ENCODE peak calls at places on chromosomes 1 and 21, in four cellular contexts. One of them, this sample, is unnamed.

GRCh38 chr21:15706686-15707085 is 23.1 kb upstream of the USP25 start:
- DNase-seq in GM12878: no peak
- DNase-seq in HCT116: peak; percentile 81
- DNase-seq in K562: no peak
- DNase-seq in this sample: no peak

GRCh38 chr1:236039736-236040670 is 24.9 kb downstream of the NID1 start:
- DNase-seq in GM12878: no peak
- DNase-seq in HCT116: no peak
- DNase-seq in K562: no peak
- DNase-seq in this sample: no peak

GRCh38 chr1:208170252-208170651 is 73.9 kb downstream of the PLXNA2 start:
- DNase-seq in GM12878: no peak
- DNase-seq in HCT116: no peak
- DNase-seq in K562: no peak
- DNase-seq in this sample: no peak

GRCh38 chr1:67750690-67751052 is 65.7 kb downstream of the GADD45A start:
- DNase-seq in GM12878: no peak
- DNase-seq in HCT116: no peak
- DNase-seq in K562: no peak
- DNase-seq in this sample: no peak

GRCh38 chr1:150674881-150675280 is 22.1 kb downstream of the GOLPH3L start:
- DNase-seq in GM12878: no peak
- DNase-seq in HCT116: no peak
- DNase-seq in K562: no peak
- DNase-seq in this sample: no peak

GRCh38 chr1:91596474-91596873 is 95.8 kb downstream of the CDC7 start:
- DNase-seq in GM12878: no peak
- DNase-seq in HCT116: no peak
- DNase-seq in K562: no peak
- DNase-seq in this sample: no peak

GRCh38 chr1:232435746-232436145 is 194.2 kb downstream of the SIPA1L2 start:
- DNase-seq in GM12878: no peak
- DNase-seq in HCT116: no peak
- DNase-seq in K562: no peak
- DNase-seq in this sample: no peak

GRCh38 chr1:170267317-170267716 is 121.6 kb downstream of the NTMT2 start:
- DNase-seq in GM12878: no peak
- DNase-seq in HCT116: peak; percentile 19
- DNase-seq in K562: no peak
- DNase-seq in this sample: no peak

DNA sequence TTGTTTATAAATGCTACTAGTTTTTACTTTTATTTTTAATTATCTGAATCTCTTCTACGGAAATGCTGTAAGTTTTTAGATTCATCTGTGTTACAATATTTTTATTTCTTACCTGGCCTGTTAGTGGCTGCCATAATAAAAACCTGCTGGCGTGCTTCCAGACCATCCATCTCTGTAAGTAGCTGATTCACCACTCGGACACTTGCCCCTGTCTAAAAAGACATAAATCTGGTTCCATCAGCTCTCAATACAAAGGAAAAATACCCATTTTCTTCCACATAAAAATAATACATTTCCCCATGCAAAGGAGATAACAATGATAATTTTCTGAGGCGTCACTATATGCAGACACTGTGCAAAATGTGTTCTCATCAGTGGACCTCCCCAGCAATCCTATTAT is 62.0 kb downstream of the NVL start:
- DNase-seq in GM12878: no peak
- DNase-seq in HCT116: no peak
- DNase-seq in K562: no peak
- DNase-seq in this sample: no peak
- TF ChIP-seq SIN3A in GM12878: no peak
- TF ChIP-seq SIN3A in HCT116: no peak
- TF ChIP-seq SIN3A in K562: no peak
- TF ChIP-seq SIN3A in this sample: no peak

GRCh38 chr1:248748211-248748610 is 7.3 kb downstream of the LYPD8 start:
- DNase-seq in GM12878: no peak
- DNase-seq in HCT116: no peak
- DNase-seq in K562: no peak
- DNase-seq in this sample: no peak
- H3K9me3 ChIP-seq in GM12878: no peaks in the 10 kb centered on the region
- H3K9me3 ChIP-seq in HCT116: no peaks in the 10 kb centered on the region
- H3K9me3 ChIP-seq in K562: no peaks in the 10 kb centered on the region
- H3K9me3 ChIP-seq in this sample: no peaks in the 10 kb centered on the region

GRCh38 chr1:109892476-109893368 is 17.9 kb upstream of the CSF1 start:
- DNase-seq in GM12878: no peak
- DNase-seq in HCT116: no peak
- DNase-seq in K562: no peak
- DNase-seq in this sample: no peak

GRCh38 chr1:109891930-109892329 is 18.7 kb upstream of the CSF1 start:
- DNase-seq in GM12878: no peak
- DNase-seq in HCT116: no peak
- DNase-seq in K562: no peak
- DNase-seq in this sample: no peak

GRCh38 chr1:109887890-109888289 is 22.8 kb upstream of the CSF1 start:
- DNase-seq in GM12878: no peak
- DNase-seq in HCT116: no peak
- DNase-seq in K562: no peak
- DNase-seq in this sample: no peak

GRCh38 chr1:109889094-109889493 is 21.6 kb upstream of the CSF1 start:
- DNase-seq in GM12878: no peak
- DNase-seq in HCT116: no peak
- DNase-seq in K562: peak; percentile 66
- DNase-seq in this sample: no peak

GRCh38 chr1:109890115-109890953 is 20.3 kb upstream of the CSF1 start:
- DNase-seq in GM12878: no peak
- DNase-seq in HCT116: no peak
- DNase-seq in K562: peak; percentile 72
- DNase-seq in this sample: no peak
- TF ChIP-seq SIN3A in GM12878: no peak
- TF ChIP-seq SIN3A in HCT116: no peak
- TF ChIP-seq SIN3A in K562: no peak
- TF ChIP-seq SIN3A in this sample: no peak

DNA sequence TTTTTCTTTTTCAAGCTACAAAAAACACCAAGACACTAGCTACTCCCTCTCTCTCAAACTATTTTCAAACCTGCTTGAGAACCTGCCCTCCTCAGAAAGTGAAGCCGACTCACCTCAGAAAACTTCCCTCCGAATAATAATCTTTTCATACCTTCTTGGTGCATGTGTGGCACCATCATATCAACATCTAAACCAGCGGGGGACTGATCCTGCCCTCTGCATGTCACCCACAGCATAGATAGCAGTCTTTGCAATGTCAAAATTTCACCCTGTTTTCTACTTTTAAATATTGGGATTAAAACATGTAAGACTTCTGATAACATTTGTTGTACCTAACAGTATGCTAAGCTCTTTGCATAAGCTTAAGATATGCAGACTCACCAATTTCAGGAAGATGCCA is 1260.3 kb downstream of the PLA2G4A start:
- DNase-seq in GM12878: no peak
- DNase-seq in HCT116: no peak
- DNase-seq in K562: no peak
- DNase-seq in this sample: no peak
- H3K9me3 ChIP-seq in GM12878: no peaks in the 10 kb centered on the region
- H3K9me3 ChIP-seq in HCT116: peaks cover 4% of the 10 kb centered on the region
- H3K9me3 ChIP-seq in K562: no peaks in the 10 kb centered on the region
- H3K9me3 ChIP-seq in this sample: peaks cover 4% of the 10 kb centered on the region

GRCh38 chr21:32413697-32414578 is 1.4 kb downstream of the EVA1C start:
- DNase-seq in GM12878: no peak
- DNase-seq in HCT116: no peak
- DNase-seq in K562: no peak
- DNase-seq in this sample: no peak
- TF ChIP-seq SIN3A in GM12878: no peak
- TF ChIP-seq SIN3A in HCT116: no peak
- TF ChIP-seq SIN3A in K562: no peak
- TF ChIP-seq SIN3A in this sample: no peak

GRCh38 chr1:247107694-247108093 is 3.5 kb upstream of the ZNF669 start:
- DNase-seq in GM12878: no peak
- DNase-seq in HCT116: no peak
- DNase-seq in K562: no peak
- DNase-seq in this sample: no peak

GRCh38 chr1:247103777-247104591 is at the start of gene ZNF669:
- DNase-seq in GM12878: peak; percentile 69
- DNase-seq in HCT116: peak; percentile 92
- DNase-seq in K562: peak; percentile 98
- DNase-seq in this sample: peak; percentile 86

GRCh38 chr1:247102381-247102780 is 1.8 kb downstream of the ZNF669 start:
- DNase-seq in GM12878: no peak
- DNase-seq in HCT116: no peak
- DNase-seq in K562: no peak
- DNase-seq in this sample: no peak

GRCh38 chr1:247105966-247106365 is 1.8 kb upstream of the ZNF669 start:
- DNase-seq in GM12878: no peak
- DNase-seq in HCT116: no peak
- DNase-seq in K562: no peak
- DNase-seq in this sample: no peak

DNA sequence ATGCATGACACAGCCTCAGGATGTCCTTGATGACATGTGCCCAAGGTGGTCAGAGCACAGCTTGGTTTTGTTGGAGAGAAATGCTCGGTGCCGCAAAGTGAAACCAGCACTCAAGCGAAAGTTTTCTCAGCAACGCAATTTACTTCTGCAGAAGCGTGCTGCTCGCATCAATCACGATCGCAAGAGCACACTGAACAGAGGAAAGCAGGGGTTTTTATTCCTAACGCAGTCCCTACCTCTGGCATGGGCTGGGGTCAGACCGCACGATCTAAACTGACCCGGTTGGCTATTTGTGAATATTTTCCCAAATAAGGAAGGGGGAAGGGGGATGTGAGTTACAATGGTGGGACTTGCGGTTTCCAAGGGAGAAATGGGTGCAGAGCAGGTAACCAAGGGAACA is 809 bp upstream of the ZNF669 start:
- DNase-seq in GM12878: no peak
- DNase-seq in HCT116: no peak
- DNase-seq in K562: no peak
- DNase-seq in this sample: no peak
- H3K9me3 ChIP-seq in GM12878: peaks cover 33% of the 10 kb centered on the region
- H3K9me3 ChIP-seq in HCT116: peaks cover 10% of the 10 kb centered on the region
- H3K9me3 ChIP-seq in K562: peaks cover 34% of the 10 kb centered on the region
- H3K9me3 ChIP-seq in this sample: peaks cover 31% of the 10 kb centered on the region